ENCODE peak calls at places on chromosomes 13 and 19, in ten cellular contexts. One of them, this sample, is unnamed.

GRCh38 chr13:21684576-21684975 is 13.7 kb downstream of the FGF9 start:
- DNase-seq in RWPE1: no peak
- DNase-seq in EL: no peak
- DNase-seq in T-cell: no peak
- DNase-seq in neuronal stem cell: no peak
- DNase-seq in AG08395: peak
- DNase-seq in hepatic stellate cell: no peak
- DNase-seq in KG1: no peak
- DNase-seq in WERI-Rb-1: no peak
- DNase-seq in Right ventricle myocardium superior: no peak
- DNase-seq in this sample: no peak

GRCh38 chr19:43644181-43644580 is 4.5 kb upstream of the CADM4 start:
- DNase-seq in hepatic stellate cell: no peak
- DNase-seq in T-cell: no peak
- DNase-seq in neuronal stem cell: no peak
- DNase-seq in AG08395: no peak
- DNase-seq in EL: no peak
- DNase-seq in RWPE1: no peak
- DNase-seq in WERI-Rb-1: no peak
- DNase-seq in Right ventricle myocardium superior: no peak
- DNase-seq in KG1: no peak
- DNase-seq in this sample: no peak

GRCh38 chr13:45473627-45474026 is 8.9 kb downstream of the COG3 start:
- DNase-seq in neuronal stem cell: no peak
- DNase-seq in RWPE1: no peak
- DNase-seq in T-cell: no peak
- DNase-seq in Right ventricle myocardium superior: no peak
- DNase-seq in WERI-Rb-1: peak
- DNase-seq in AG08395: no peak
- DNase-seq in EL: no peak
- DNase-seq in KG1: no peak
- DNase-seq in hepatic stellate cell: no peak
- DNase-seq in this sample: no peak

GRCh38 chr13:79483302-79483701 is 2.3 kb downstream of the NDFIP2 start:
- DNase-seq in WERI-Rb-1: no peak
- DNase-seq in T-cell: no peak
- DNase-seq in neuronal stem cell: no peak
- DNase-seq in hepatic stellate cell: peak
- DNase-seq in RWPE1: no peak
- DNase-seq in Right ventricle myocardium superior: no peak
- DNase-seq in AG08395: peak
- DNase-seq in KG1: no peak
- DNase-seq in EL: peak
- DNase-seq in this sample: no peak

GRCh38 chr13:110506859-110507566 is 54.5 kb downstream of the RAB20 start:
- DNase-seq in T-cell: no peak
- DNase-seq in EL: no peak
- DNase-seq in RWPE1: peak
- DNase-seq in neuronal stem cell: no peak
- DNase-seq in hepatic stellate cell: peak
- DNase-seq in KG1: no peak
- DNase-seq in WERI-Rb-1: no peak
- DNase-seq in Right ventricle myocardium superior: peak
- DNase-seq in AG08395: no peak
- DNase-seq in this sample: no peak

GRCh38 chr13:79648191-79648590 is 167.2 kb downstream of the NDFIP2 start:
- DNase-seq in WERI-Rb-1: no peak
- DNase-seq in KG1: no peak
- DNase-seq in Right ventricle myocardium superior: no peak
- DNase-seq in RWPE1: no peak
- DNase-seq in neuronal stem cell: no peak
- DNase-seq in EL: no peak
- DNase-seq in T-cell: no peak
- DNase-seq in AG08395: no peak
- DNase-seq in hepatic stellate cell: no peak
- DNase-seq in this sample: no peak

GRCh38 chr19:8526345-8527062 is 12.5 kb upstream of the ZNF414 start:
- DNase-seq in WERI-Rb-1: peak
- DNase-seq in KG1: no peak
- DNase-seq in EL: peak
- DNase-seq in hepatic stellate cell: peak
- DNase-seq in T-cell: no peak
- DNase-seq in RWPE1: peak
- DNase-seq in neuronal stem cell: peak
- DNase-seq in Right ventricle myocardium superior: peak
- DNase-seq in AG08395: peak
- DNase-seq in this sample: peak

GRCh38 chr13:79503069-79503468 is 22.1 kb downstream of the NDFIP2 start:
- DNase-seq in AG08395: no peak
- DNase-seq in EL: no peak
- DNase-seq in KG1: no peak
- DNase-seq in RWPE1: no peak
- DNase-seq in Right ventricle myocardium superior: no peak
- DNase-seq in hepatic stellate cell: no peak
- DNase-seq in WERI-Rb-1: no peak
- DNase-seq in neuronal stem cell: no peak
- DNase-seq in T-cell: no peak
- DNase-seq in this sample: no peak

GRCh38 chr19:383922-384800 is 24.8 kb downstream of the C2CD4C start:
- DNase-seq in T-cell: no peak
- DNase-seq in AG08395: no peak
- DNase-seq in WERI-Rb-1: peak
- DNase-seq in KG1: no peak
- DNase-seq in Right ventricle myocardium superior: no peak
- DNase-seq in EL: no peak
- DNase-seq in hepatic stellate cell: no peak
- DNase-seq in RWPE1: no peak
- DNase-seq in neuronal stem cell: no peak
- DNase-seq in this sample: no peak

GRCh38 chr13:44350775-44351504 is 22.7 kb upstream of the SERP2 start:
- DNase-seq in hepatic stellate cell: no peak
- DNase-seq in EL: no peak
- DNase-seq in Right ventricle myocardium superior: no peak
- DNase-seq in T-cell: no peak
- DNase-seq in KG1: no peak
- DNase-seq in neuronal stem cell: no peak
- DNase-seq in WERI-Rb-1: no peak
- DNase-seq in RWPE1: no peak
- DNase-seq in AG08395: no peak
- DNase-seq in this sample: no peak

GRCh38 chr13:59950201-59950730 is 213.5 kb downstream of the DIAPH3 start:
- DNase-seq in T-cell: no peak
- DNase-seq in EL: no peak
- DNase-seq in RWPE1: no peak
- DNase-seq in hepatic stellate cell: no peak
- DNase-seq in KG1: no peak
- DNase-seq in Right ventricle myocardium superior: no peak
- DNase-seq in AG08395: peak
- DNase-seq in WERI-Rb-1: no peak
- DNase-seq in neuronal stem cell: no peak
- DNase-seq in this sample: no peak

GRCh38 chr19:47448360-47448727 is 23.3 kb downstream of the SLC8A2 start:
- DNase-seq in hepatic stellate cell: no peak
- DNase-seq in RWPE1: no peak
- DNase-seq in AG08395: no peak
- DNase-seq in Right ventricle myocardium superior: no peak
- DNase-seq in KG1: no peak
- DNase-seq in EL: no peak
- DNase-seq in WERI-Rb-1: no peak
- DNase-seq in neuronal stem cell: no peak
- DNase-seq in T-cell: no peak
- DNase-seq in this sample: no peak

GRCh38 chr19:6260912-6261636 is 18.7 kb downstream of the MLLT1 start:
- DNase-seq in EL: peak
- DNase-seq in neuronal stem cell: no peak
- DNase-seq in KG1: no peak
- DNase-seq in T-cell: no peak
- DNase-seq in Right ventricle myocardium superior: no peak
- DNase-seq in AG08395: peak
- DNase-seq in RWPE1: peak
- DNase-seq in WERI-Rb-1: peak
- DNase-seq in hepatic stellate cell: peak
- DNase-seq in this sample: no peak

GRCh38 chr19:38394488-38394887 is 6.0 kb downstream of the SPRED3 start:
- DNase-seq in RWPE1: no peak
- DNase-seq in KG1: no peak
- DNase-seq in T-cell: peak
- DNase-seq in WERI-Rb-1: no peak
- DNase-seq in hepatic stellate cell: no peak
- DNase-seq in EL: no peak
- DNase-seq in Right ventricle myocardium superior: no peak
- DNase-seq in neuronal stem cell: no peak
- DNase-seq in AG08395: peak
- DNase-seq in this sample: no peak

GRCh38 chr19:1355258-1355973 is 28.3 kb upstream of the NDUFS7 start:
- DNase-seq in hepatic stellate cell: peak
- DNase-seq in T-cell: no peak
- DNase-seq in Right ventricle myocardium superior: no peak
- DNase-seq in AG08395: no peak
- DNase-seq in neuronal stem cell: no peak
- DNase-seq in EL: no peak
- DNase-seq in KG1: no peak
- DNase-seq in RWPE1: no peak
- DNase-seq in WERI-Rb-1: no peak
- DNase-seq in this sample: no peak

GRCh38 chr19:6238643-6239281 is 41.0 kb downstream of the MLLT1 start:
- DNase-seq in WERI-Rb-1: no peak
- DNase-seq in neuronal stem cell: no peak
- DNase-seq in T-cell: no peak
- DNase-seq in Right ventricle myocardium superior: peak
- DNase-seq in KG1: no peak
- DNase-seq in AG08395: peak
- DNase-seq in EL: no peak
- DNase-seq in hepatic stellate cell: no peak
- DNase-seq in RWPE1: peak
- DNase-seq in this sample: no peak

GRCh38 chr19:56837892-56838679 is 2.4 kb downstream of the PEG3 start:
- DNase-seq in EL: no peak
- DNase-seq in AG08395: no peak
- DNase-seq in Right ventricle myocardium superior: peak
- DNase-seq in KG1: peak
- DNase-seq in RWPE1: no peak
- DNase-seq in T-cell: no peak
- DNase-seq in hepatic stellate cell: no peak
- DNase-seq in WERI-Rb-1: peak
- DNase-seq in neuronal stem cell: peak
- DNase-seq in this sample: peak

GRCh38 chr19:19274146-19274545 is 1.0 kb upstream of the TM6SF2 start:
- DNase-seq in T-cell: no peak
- DNase-seq in WERI-Rb-1: no peak
- DNase-seq in hepatic stellate cell: no peak
- DNase-seq in KG1: no peak
- DNase-seq in neuronal stem cell: no peak
- DNase-seq in RWPE1: no peak
- DNase-seq in EL: no peak
- DNase-seq in AG08395: no peak
- DNase-seq in Right ventricle myocardium superior: no peak
- DNase-seq in this sample: no peak

GRCh38 chr19:18329035-18329376 is 6.1 kb upstream of the LSM4 start:
- DNase-seq in WERI-Rb-1: no peak
- DNase-seq in hepatic stellate cell: no peak
- DNase-seq in Right ventricle myocardium superior: no peak
- DNase-seq in T-cell: no peak
- DNase-seq in KG1: no peak
- DNase-seq in AG08395: no peak
- DNase-seq in neuronal stem cell: no peak
- DNase-seq in EL: no peak
- DNase-seq in RWPE1: no peak
- DNase-seq in this sample: no peak

GRCh38 chr19:3452456-3453068 is 27.8 kb downstream of the SMIM24 start:
- DNase-seq in neuronal stem cell: no peak
- DNase-seq in hepatic stellate cell: no peak
- DNase-seq in Right ventricle myocardium superior: no peak
- DNase-seq in KG1: no peak
- DNase-seq in WERI-Rb-1: no peak
- DNase-seq in AG08395: no peak
- DNase-seq in EL: no peak
- DNase-seq in RWPE1: no peak
- DNase-seq in T-cell: no peak
- DNase-seq in this sample: no peak

GRCh38 chr19:38229585-38230073 is 5.6 kb upstream of the DPF1 start:
- DNase-seq in KG1: no peak
- DNase-seq in AG08395: peak
- DNase-seq in hepatic stellate cell: peak
- DNase-seq in neuronal stem cell: peak
- DNase-seq in RWPE1: peak
- DNase-seq in T-cell: peak
- DNase-seq in WERI-Rb-1: peak
- DNase-seq in EL: peak
- DNase-seq in Right ventricle myocardium superior: peak
- DNase-seq in this sample: no peak

GRCh38 chr13:20191902-20192469 is 752 bp downstream of the GJB2 start:
- DNase-seq in EL: peak
- DNase-seq in hepatic stellate cell: peak
- DNase-seq in AG08395: no peak
- DNase-seq in RWPE1: no peak
- DNase-seq in Right ventricle myocardium superior: no peak
- DNase-seq in T-cell: no peak
- DNase-seq in KG1: no peak
- DNase-seq in WERI-Rb-1: no peak
- DNase-seq in neuronal stem cell: no peak
- DNase-seq in this sample: no peak

GRCh38 chr19:19653597-19654147 is 9.8 kb downstream of the ATP13A1 start:
- DNase-seq in AG08395: no peak
- DNase-seq in T-cell: no peak
- DNase-seq in hepatic stellate cell: no peak
- DNase-seq in neuronal stem cell: no peak
- DNase-seq in RWPE1: no peak
- DNase-seq in KG1: no peak
- DNase-seq in EL: no peak
- DNase-seq in WERI-Rb-1: no peak
- DNase-seq in Right ventricle myocardium superior: no peak
- DNase-seq in this sample: no peak

This sample was measured in thoracic aorta.